ENCODE peak calls at places on chromosomes 5 and 9, in eight cellular contexts. One of them, this sample, is unnamed.

GRCh38 chr9:89315482-89315881 is 2.8 kb upstream of the SECISBP2 start:
- DNase-seq in G401: no peak
- DNase-seq in A549: no peak
- DNase-seq in naive thymus-derived CD8-positive, alpha-beta T cell: no peak
- DNase-seq in kidney glomerular epithelial cell: no peak
- DNase-seq in stimulated activated CD8-positive, alpha-beta memory T cell treated with anti-CD3 and anti-CD28 coated beads, Interleukin-12 subunit alpha, Interleukin-12 subunit beta, amount 100 ng/mL, for 4 hours: no peak
- DNase-seq in adrenal gland: no peak
- DNase-seq in activated CD4-positive, alpha-beta T cell treated with anti-CD3 and anti-CD28 coated beads, Interleukin-2, amount 50 U/mL, for 24 hours: no peak
- DNase-seq in this sample: no peak

GRCh38 chr5:173318881-173319609 is 9.2 kb downstream of the STC2 start:
- DNase-seq in G401: no peak
- DNase-seq in A549: no peak
- DNase-seq in naive thymus-derived CD8-positive, alpha-beta T cell: no peak
- DNase-seq in kidney glomerular epithelial cell: no peak
- DNase-seq in stimulated activated CD8-positive, alpha-beta memory T cell treated with anti-CD3 and anti-CD28 coated beads, Interleukin-12 subunit alpha, Interleukin-12 subunit beta, amount 100 ng/mL, for 4 hours: no peak
- DNase-seq in adrenal gland: no peak
- DNase-seq in activated CD4-positive, alpha-beta T cell treated with anti-CD3 and anti-CD28 coated beads, Interleukin-2, amount 50 U/mL, for 24 hours: no peak
- DNase-seq in this sample: no peak

GRCh38 chr5:78557601-78558000 is 91.0 kb downstream of the LHFPL2 start:
- DNase-seq in G401: peak
- DNase-seq in A549: no peak
- DNase-seq in naive thymus-derived CD8-positive, alpha-beta T cell: no peak
- DNase-seq in kidney glomerular epithelial cell: no peak
- DNase-seq in stimulated activated CD8-positive, alpha-beta memory T cell treated with anti-CD3 and anti-CD28 coated beads, Interleukin-12 subunit alpha, Interleukin-12 subunit beta, amount 100 ng/mL, for 4 hours: no peak
- DNase-seq in adrenal gland: no peak
- DNase-seq in activated CD4-positive, alpha-beta T cell treated with anti-CD3 and anti-CD28 coated beads, Interleukin-2, amount 50 U/mL, for 24 hours: no peak
- DNase-seq in this sample: no peak

GRCh38 chr5:53087171-53087570 is 22.4 kb downstream of the MOCS2 start:
- DNase-seq in G401: no peak
- DNase-seq in A549: no peak
- DNase-seq in naive thymus-derived CD8-positive, alpha-beta T cell: no peak
- DNase-seq in kidney glomerular epithelial cell: no peak
- DNase-seq in stimulated activated CD8-positive, alpha-beta memory T cell treated with anti-CD3 and anti-CD28 coated beads, Interleukin-12 subunit alpha, Interleukin-12 subunit beta, amount 100 ng/mL, for 4 hours: no peak
- DNase-seq in adrenal gland: no peak
- DNase-seq in activated CD4-positive, alpha-beta T cell treated with anti-CD3 and anti-CD28 coated beads, Interleukin-2, amount 50 U/mL, for 24 hours: no peak
- DNase-seq in this sample: no peak

GRCh38 chr9:7656648-7657047 is 142.9 kb downstream of the DMAC1 start:
- DNase-seq in G401: no peak
- DNase-seq in A549: peak
- DNase-seq in naive thymus-derived CD8-positive, alpha-beta T cell: no peak
- DNase-seq in kidney glomerular epithelial cell: no peak
- DNase-seq in stimulated activated CD8-positive, alpha-beta memory T cell treated with anti-CD3 and anti-CD28 coated beads, Interleukin-12 subunit alpha, Interleukin-12 subunit beta, amount 100 ng/mL, for 4 hours: no peak
- DNase-seq in adrenal gland: no peak
- DNase-seq in activated CD4-positive, alpha-beta T cell treated with anti-CD3 and anti-CD28 coated beads, Interleukin-2, amount 50 U/mL, for 24 hours: no peak
- DNase-seq in this sample: no peak

GRCh38 chr5:14373685-14374084 is 207.9 kb upstream of the OTULINL start:
- DNase-seq in G401: no peak
- DNase-seq in A549: no peak
- DNase-seq in naive thymus-derived CD8-positive, alpha-beta T cell: no peak
- DNase-seq in kidney glomerular epithelial cell: no peak
- DNase-seq in stimulated activated CD8-positive, alpha-beta memory T cell treated with anti-CD3 and anti-CD28 coated beads, Interleukin-12 subunit alpha, Interleukin-12 subunit beta, amount 100 ng/mL, for 4 hours: no peak
- DNase-seq in adrenal gland: no peak
- DNase-seq in activated CD4-positive, alpha-beta T cell treated with anti-CD3 and anti-CD28 coated beads, Interleukin-2, amount 50 U/mL, for 24 hours: no peak
- DNase-seq in this sample: no peak

GRCh38 chr9:91843623-91844111 is 106.4 kb downstream of the ROR2 start:
- DNase-seq in G401: no peak
- DNase-seq in A549: no peak
- DNase-seq in naive thymus-derived CD8-positive, alpha-beta T cell: no peak
- DNase-seq in kidney glomerular epithelial cell: no peak
- DNase-seq in stimulated activated CD8-positive, alpha-beta memory T cell treated with anti-CD3 and anti-CD28 coated beads, Interleukin-12 subunit alpha, Interleukin-12 subunit beta, amount 100 ng/mL, for 4 hours: no peak
- DNase-seq in adrenal gland: peak
- DNase-seq in activated CD4-positive, alpha-beta T cell treated with anti-CD3 and anti-CD28 coated beads, Interleukin-2, amount 50 U/mL, for 24 hours: no peak
- DNase-seq in this sample: no peak

GRCh38 chr9:118554987-118555386 is 814.2 kb downstream of the BRINP1 start:
- DNase-seq in G401: no peak
- DNase-seq in A549: no peak
- DNase-seq in naive thymus-derived CD8-positive, alpha-beta T cell: no peak
- DNase-seq in kidney glomerular epithelial cell: no peak
- DNase-seq in stimulated activated CD8-positive, alpha-beta memory T cell treated with anti-CD3 and anti-CD28 coated beads, Interleukin-12 subunit alpha, Interleukin-12 subunit beta, amount 100 ng/mL, for 4 hours: no peak
- DNase-seq in adrenal gland: no peak
- DNase-seq in activated CD4-positive, alpha-beta T cell treated with anti-CD3 and anti-CD28 coated beads, Interleukin-2, amount 50 U/mL, for 24 hours: no peak
- DNase-seq in this sample: no peak

GRCh38 chr5:9173281-9174048 is 372.4 kb downstream of the SEMA5A start:
- DNase-seq in G401: no peak
- DNase-seq in A549: no peak
- DNase-seq in naive thymus-derived CD8-positive, alpha-beta T cell: no peak
- DNase-seq in kidney glomerular epithelial cell: no peak
- DNase-seq in stimulated activated CD8-positive, alpha-beta memory T cell treated with anti-CD3 and anti-CD28 coated beads, Interleukin-12 subunit alpha, Interleukin-12 subunit beta, amount 100 ng/mL, for 4 hours: no peak
- DNase-seq in adrenal gland: no peak
- DNase-seq in activated CD4-positive, alpha-beta T cell treated with anti-CD3 and anti-CD28 coated beads, Interleukin-2, amount 50 U/mL, for 24 hours: no peak
- DNase-seq in this sample: no peak

GRCh38 chr9:127393680-127394079 is 3.3 kb upstream of the SLC2A8 start:
- DNase-seq in G401: no peak
- DNase-seq in A549: no peak
- DNase-seq in naive thymus-derived CD8-positive, alpha-beta T cell: no peak
- DNase-seq in kidney glomerular epithelial cell: no peak
- DNase-seq in stimulated activated CD8-positive, alpha-beta memory T cell treated with anti-CD3 and anti-CD28 coated beads, Interleukin-12 subunit alpha, Interleukin-12 subunit beta, amount 100 ng/mL, for 4 hours: no peak
- DNase-seq in adrenal gland: peak
- DNase-seq in activated CD4-positive, alpha-beta T cell treated with anti-CD3 and anti-CD28 coated beads, Interleukin-2, amount 50 U/mL, for 24 hours: no peak
- DNase-seq in this sample: no peak

GRCh38 chr5:137734962-137735530 is 843 bp downstream of the KLHL3 start:
- DNase-seq in G401: peak
- DNase-seq in A549: no peak
- DNase-seq in naive thymus-derived CD8-positive, alpha-beta T cell: peak
- DNase-seq in kidney glomerular epithelial cell: peak
- DNase-seq in stimulated activated CD8-positive, alpha-beta memory T cell treated with anti-CD3 and anti-CD28 coated beads, Interleukin-12 subunit alpha, Interleukin-12 subunit beta, amount 100 ng/mL, for 4 hours: no peak
- DNase-seq in adrenal gland: peak
- DNase-seq in activated CD4-positive, alpha-beta T cell treated with anti-CD3 and anti-CD28 coated beads, Interleukin-2, amount 50 U/mL, for 24 hours: peak
- DNase-seq in this sample: no peak

GRCh38 chr9:87792831-87793288 is 66.9 kb downstream of the CTSL start:
- DNase-seq in G401: no peak
- DNase-seq in A549: peak
- DNase-seq in naive thymus-derived CD8-positive, alpha-beta T cell: no peak
- DNase-seq in kidney glomerular epithelial cell: no peak
- DNase-seq in stimulated activated CD8-positive, alpha-beta memory T cell treated with anti-CD3 and anti-CD28 coated beads, Interleukin-12 subunit alpha, Interleukin-12 subunit beta, amount 100 ng/mL, for 4 hours: peak
- DNase-seq in adrenal gland: peak
- DNase-seq in activated CD4-positive, alpha-beta T cell treated with anti-CD3 and anti-CD28 coated beads, Interleukin-2, amount 50 U/mL, for 24 hours: peak
- DNase-seq in this sample: no peak

GRCh38 chr9:99822096-99822595 is 461 bp downstream of the NR4A3 start:
- DNase-seq in G401: no peak
- DNase-seq in A549: no peak
- DNase-seq in naive thymus-derived CD8-positive, alpha-beta T cell: no peak
- DNase-seq in kidney glomerular epithelial cell: no peak
- DNase-seq in stimulated activated CD8-positive, alpha-beta memory T cell treated with anti-CD3 and anti-CD28 coated beads, Interleukin-12 subunit alpha, Interleukin-12 subunit beta, amount 100 ng/mL, for 4 hours: no peak
- DNase-seq in adrenal gland: no peak
- DNase-seq in activated CD4-positive, alpha-beta T cell treated with anti-CD3 and anti-CD28 coated beads, Interleukin-2, amount 50 U/mL, for 24 hours: no peak
- DNase-seq in this sample: no peak

GRCh38 chr5:80963521-80963895 is 3.3 kb downstream of the RASGRF2 start:
- DNase-seq in G401: no peak
- DNase-seq in A549: no peak
- DNase-seq in naive thymus-derived CD8-positive, alpha-beta T cell: no peak
- DNase-seq in kidney glomerular epithelial cell: no peak
- DNase-seq in stimulated activated CD8-positive, alpha-beta memory T cell treated with anti-CD3 and anti-CD28 coated beads, Interleukin-12 subunit alpha, Interleukin-12 subunit beta, amount 100 ng/mL, for 4 hours: no peak
- DNase-seq in adrenal gland: no peak
- DNase-seq in activated CD4-positive, alpha-beta T cell treated with anti-CD3 and anti-CD28 coated beads, Interleukin-2, amount 50 U/mL, for 24 hours: no peak
- DNase-seq in this sample: no peak

GRCh38 chr9:12859704-12860251 is 85.0 kb downstream of the LURAP1L start:
- DNase-seq in G401: no peak
- DNase-seq in A549: peak
- DNase-seq in naive thymus-derived CD8-positive, alpha-beta T cell: no peak
- DNase-seq in kidney glomerular epithelial cell: peak
- DNase-seq in stimulated activated CD8-positive, alpha-beta memory T cell treated with anti-CD3 and anti-CD28 coated beads, Interleukin-12 subunit alpha, Interleukin-12 subunit beta, amount 100 ng/mL, for 4 hours: no peak
- DNase-seq in adrenal gland: no peak
- DNase-seq in activated CD4-positive, alpha-beta T cell treated with anti-CD3 and anti-CD28 coated beads, Interleukin-2, amount 50 U/mL, for 24 hours: no peak
- DNase-seq in this sample: no peak

GRCh38 chr5:123105882-123106281 is 16.8 kb downstream of the PRDM6 start:
- DNase-seq in G401: no peak
- DNase-seq in A549: no peak
- DNase-seq in naive thymus-derived CD8-positive, alpha-beta T cell: no peak
- DNase-seq in kidney glomerular epithelial cell: no peak
- DNase-seq in stimulated activated CD8-positive, alpha-beta memory T cell treated with anti-CD3 and anti-CD28 coated beads, Interleukin-12 subunit alpha, Interleukin-12 subunit beta, amount 100 ng/mL, for 4 hours: no peak
- DNase-seq in adrenal gland: no peak
- DNase-seq in activated CD4-positive, alpha-beta T cell treated with anti-CD3 and anti-CD28 coated beads, Interleukin-2, amount 50 U/mL, for 24 hours: no peak
- DNase-seq in this sample: no peak

GRCh38 chr9:93962561-93963440 is 7.6 kb upstream of the BARX1 start:
- DNase-seq in G401: peak
- DNase-seq in A549: peak
- DNase-seq in naive thymus-derived CD8-positive, alpha-beta T cell: peak
- DNase-seq in kidney glomerular epithelial cell: peak
- DNase-seq in stimulated activated CD8-positive, alpha-beta memory T cell treated with anti-CD3 and anti-CD28 coated beads, Interleukin-12 subunit alpha, Interleukin-12 subunit beta, amount 100 ng/mL, for 4 hours: peak
- DNase-seq in adrenal gland: peak
- DNase-seq in activated CD4-positive, alpha-beta T cell treated with anti-CD3 and anti-CD28 coated beads, Interleukin-2, amount 50 U/mL, for 24 hours: peak
- DNase-seq in this sample: peak

GRCh38 chr9:88514247-88514646 is 20.7 kb upstream of the NXNL2 start:
- DNase-seq in G401: no peak
- DNase-seq in A549: no peak
- DNase-seq in naive thymus-derived CD8-positive, alpha-beta T cell: no peak
- DNase-seq in kidney glomerular epithelial cell: no peak
- DNase-seq in stimulated activated CD8-positive, alpha-beta memory T cell treated with anti-CD3 and anti-CD28 coated beads, Interleukin-12 subunit alpha, Interleukin-12 subunit beta, amount 100 ng/mL, for 4 hours: no peak
- DNase-seq in adrenal gland: no peak
- DNase-seq in activated CD4-positive, alpha-beta T cell treated with anti-CD3 and anti-CD28 coated beads, Interleukin-2, amount 50 U/mL, for 24 hours: no peak
- DNase-seq in this sample: no peak

GRCh38 chr9:81693639-81694378 is 4.5 kb upstream of the TLE1 start:
- DNase-seq in G401: no peak
- DNase-seq in A549: no peak
- DNase-seq in naive thymus-derived CD8-positive, alpha-beta T cell: no peak
- DNase-seq in kidney glomerular epithelial cell: no peak
- DNase-seq in stimulated activated CD8-positive, alpha-beta memory T cell treated with anti-CD3 and anti-CD28 coated beads, Interleukin-12 subunit alpha, Interleukin-12 subunit beta, amount 100 ng/mL, for 4 hours: no peak
- DNase-seq in adrenal gland: no peak
- DNase-seq in activated CD4-positive, alpha-beta T cell treated with anti-CD3 and anti-CD28 coated beads, Interleukin-2, amount 50 U/mL, for 24 hours: no peak
- DNase-seq in this sample: no peak

GRCh38 chr9:4859035-4859434 is 66.3 kb downstream of the RCL1 start:
- DNase-seq in G401: no peak
- DNase-seq in A549: no peak
- DNase-seq in naive thymus-derived CD8-positive, alpha-beta T cell: no peak
- DNase-seq in kidney glomerular epithelial cell: no peak
- DNase-seq in stimulated activated CD8-positive, alpha-beta memory T cell treated with anti-CD3 and anti-CD28 coated beads, Interleukin-12 subunit alpha, Interleukin-12 subunit beta, amount 100 ng/mL, for 4 hours: no peak
- DNase-seq in adrenal gland: no peak
- DNase-seq in activated CD4-positive, alpha-beta T cell treated with anti-CD3 and anti-CD28 coated beads, Interleukin-2, amount 50 U/mL, for 24 hours: no peak
- DNase-seq in this sample: no peak

GRCh38 chr5:14429614-14430013 is 152.0 kb upstream of the OTULINL start:
- DNase-seq in G401: no peak
- DNase-seq in A549: no peak
- DNase-seq in naive thymus-derived CD8-positive, alpha-beta T cell: no peak
- DNase-seq in kidney glomerular epithelial cell: no peak
- DNase-seq in stimulated activated CD8-positive, alpha-beta memory T cell treated with anti-CD3 and anti-CD28 coated beads, Interleukin-12 subunit alpha, Interleukin-12 subunit beta, amount 100 ng/mL, for 4 hours: no peak
- DNase-seq in adrenal gland: no peak
- DNase-seq in activated CD4-positive, alpha-beta T cell treated with anti-CD3 and anti-CD28 coated beads, Interleukin-2, amount 50 U/mL, for 24 hours: no peak
- DNase-seq in this sample: no peak

GRCh38 chr5:163506726-163507125 is 1.3 kb downstream of the MAT2B start:
- DNase-seq in G401: peak
- DNase-seq in A549: no peak
- DNase-seq in naive thymus-derived CD8-positive, alpha-beta T cell: no peak
- DNase-seq in kidney glomerular epithelial cell: peak
- DNase-seq in stimulated activated CD8-positive, alpha-beta memory T cell treated with anti-CD3 and anti-CD28 coated beads, Interleukin-12 subunit alpha, Interleukin-12 subunit beta, amount 100 ng/mL, for 4 hours: no peak
- DNase-seq in adrenal gland: no peak
- DNase-seq in activated CD4-positive, alpha-beta T cell treated with anti-CD3 and anti-CD28 coated beads, Interleukin-2, amount 50 U/mL, for 24 hours: peak
- DNase-seq in this sample: no peak

GRCh38 chr5:76986828-76987526 is 34.1 kb downstream of the CRHBP start:
- DNase-seq in G401: no peak
- DNase-seq in A549: no peak
- DNase-seq in naive thymus-derived CD8-positive, alpha-beta T cell: no peak
- DNase-seq in kidney glomerular epithelial cell: no peak
- DNase-seq in stimulated activated CD8-positive, alpha-beta memory T cell treated with anti-CD3 and anti-CD28 coated beads, Interleukin-12 subunit alpha, Interleukin-12 subunit beta, amount 100 ng/mL, for 4 hours: no peak
- DNase-seq in adrenal gland: no peak
- DNase-seq in activated CD4-positive, alpha-beta T cell treated with anti-CD3 and anti-CD28 coated beads, Interleukin-2, amount 50 U/mL, for 24 hours: no peak
- DNase-seq in this sample: no peak

GRCh38 chr5:80958611-80959010 is 1.6 kb upstream of the RASGRF2 start:
- DNase-seq in G401: no peak
- DNase-seq in A549: no peak
- DNase-seq in naive thymus-derived CD8-positive, alpha-beta T cell: no peak
- DNase-seq in kidney glomerular epithelial cell: no peak
- DNase-seq in stimulated activated CD8-positive, alpha-beta memory T cell treated with anti-CD3 and anti-CD28 coated beads, Interleukin-12 subunit alpha, Interleukin-12 subunit beta, amount 100 ng/mL, for 4 hours: no peak
- DNase-seq in adrenal gland: no peak
- DNase-seq in activated CD4-positive, alpha-beta T cell treated with anti-CD3 and anti-CD28 coated beads, Interleukin-2, amount 50 U/mL, for 24 hours: no peak
- DNase-seq in this sample: no peak

GRCh38 chr5:137743031-137743640 is 7.2 kb upstream of the KLHL3 start:
- DNase-seq in G401: peak
- DNase-seq in A549: peak
- DNase-seq in naive thymus-derived CD8-positive, alpha-beta T cell: peak
- DNase-seq in kidney glomerular epithelial cell: peak
- DNase-seq in stimulated activated CD8-positive, alpha-beta memory T cell treated with anti-CD3 and anti-CD28 coated beads, Interleukin-12 subunit alpha, Interleukin-12 subunit beta, amount 100 ng/mL, for 4 hours: no peak
- DNase-seq in adrenal gland: peak
- DNase-seq in activated CD4-positive, alpha-beta T cell treated with anti-CD3 and anti-CD28 coated beads, Interleukin-2, amount 50 U/mL, for 24 hours: peak
- DNase-seq in this sample: no peak

GRCh38 chr9:132879443-132880310 is 979 bp downstream of the SPACA9 start:
- DNase-seq in G401: no peak
- DNase-seq in A549: no peak
- DNase-seq in naive thymus-derived CD8-positive, alpha-beta T cell: no peak
- DNase-seq in kidney glomerular epithelial cell: no peak
- DNase-seq in stimulated activated CD8-positive, alpha-beta memory T cell treated with anti-CD3 and anti-CD28 coated beads, Interleukin-12 subunit alpha, Interleukin-12 subunit beta, amount 100 ng/mL, for 4 hours: no peak
- DNase-seq in adrenal gland: no peak
- DNase-seq in activated CD4-positive, alpha-beta T cell treated with anti-CD3 and anti-CD28 coated beads, Interleukin-2, amount 50 U/mL, for 24 hours: no peak
- DNase-seq in this sample: no peak

GRCh38 chr9:125437771-125438221 is 176.2 kb downstream of the GAPVD1 start:
- DNase-seq in G401: no peak
- DNase-seq in A549: no peak
- DNase-seq in naive thymus-derived CD8-positive, alpha-beta T cell: no peak
- DNase-seq in kidney glomerular epithelial cell: no peak
- DNase-seq in stimulated activated CD8-positive, alpha-beta memory T cell treated with anti-CD3 and anti-CD28 coated beads, Interleukin-12 subunit alpha, Interleukin-12 subunit beta, amount 100 ng/mL, for 4 hours: no peak
- DNase-seq in adrenal gland: no peak
- DNase-seq in activated CD4-positive, alpha-beta T cell treated with anti-CD3 and anti-CD28 coated beads, Interleukin-2, amount 50 U/mL, for 24 hours: no peak
- DNase-seq in this sample: no peak

GRCh38 chr9:95458666-95459065 is 58.1 kb downstream of the PTCH1 start:
- DNase-seq in G401: peak
- DNase-seq in A549: no peak
- DNase-seq in naive thymus-derived CD8-positive, alpha-beta T cell: no peak
- DNase-seq in kidney glomerular epithelial cell: no peak
- DNase-seq in stimulated activated CD8-positive, alpha-beta memory T cell treated with anti-CD3 and anti-CD28 coated beads, Interleukin-12 subunit alpha, Interleukin-12 subunit beta, amount 100 ng/mL, for 4 hours: no peak
- DNase-seq in adrenal gland: peak
- DNase-seq in activated CD4-positive, alpha-beta T cell treated with anti-CD3 and anti-CD28 coated beads, Interleukin-2, amount 50 U/mL, for 24 hours: no peak
- DNase-seq in this sample: no peak

GRCh38 chr9:125747765-125748510 is 765 bp downstream of the PBX3 start:
- DNase-seq in G401: peak
- DNase-seq in A549: peak
- DNase-seq in naive thymus-derived CD8-positive, alpha-beta T cell: peak
- DNase-seq in kidney glomerular epithelial cell: no peak
- DNase-seq in stimulated activated CD8-positive, alpha-beta memory T cell treated with anti-CD3 and anti-CD28 coated beads, Interleukin-12 subunit alpha, Interleukin-12 subunit beta, amount 100 ng/mL, for 4 hours: no peak
- DNase-seq in adrenal gland: peak
- DNase-seq in activated CD4-positive, alpha-beta T cell treated with anti-CD3 and anti-CD28 coated beads, Interleukin-2, amount 50 U/mL, for 24 hours: no peak
- DNase-seq in this sample: no peak

GRCh38 chr5:133200256-133200655 is 148.4 kb downstream of the HSPA4 start:
- DNase-seq in G401: peak
- DNase-seq in A549: no peak
- DNase-seq in naive thymus-derived CD8-positive, alpha-beta T cell: no peak
- DNase-seq in kidney glomerular epithelial cell: no peak
- DNase-seq in stimulated activated CD8-positive, alpha-beta memory T cell treated with anti-CD3 and anti-CD28 coated beads, Interleukin-12 subunit alpha, Interleukin-12 subunit beta, amount 100 ng/mL, for 4 hours: no peak
- DNase-seq in adrenal gland: no peak
- DNase-seq in activated CD4-positive, alpha-beta T cell treated with anti-CD3 and anti-CD28 coated beads, Interleukin-2, amount 50 U/mL, for 24 hours: no peak
- DNase-seq in this sample: no peak